ENCODE peak calls at places on chromosome X, in five cellular contexts. One of them, this sample, is unnamed. For H3K27me3 and H3K36me3, the result is how much of the 10 kb centered on the place peaks cover.

GRCh38 chrX:3820170-3820569 is 106.7 kb upstream of the PRKX start:
- DNase-seq in left ventricle myocardium inferior: no peak
- DNase-seq in SK-N-SH: no peak
- DNase-seq in NT2/D1: no peak
- DNase-seq in endodermal cell: no peak
- DNase-seq in this sample: no peak

GRCh38 chrX:153438522-153438921 is 7.3 kb downstream of the TREX2 start:
- DNase-seq in left ventricle myocardium inferior: no peak
- DNase-seq in SK-N-SH: no peak
- DNase-seq in NT2/D1: peak
- DNase-seq in endodermal cell: no peak
- DNase-seq in this sample: peak

GRCh38 chrX:7132335-7133035 is 15.0 kb upstream of the STS start:
- DNase-seq in left ventricle myocardium inferior: no peak
- DNase-seq in SK-N-SH: no peak
- DNase-seq in NT2/D1: peak
- DNase-seq in endodermal cell: peak
- DNase-seq in this sample: peak

GRCh38 chrX:78182881-78183280 is 43.4 kb upstream of the TAF9B start:
- DNase-seq in left ventricle myocardium inferior: no peak
- DNase-seq in SK-N-SH: no peak
- DNase-seq in NT2/D1: peak
- DNase-seq in endodermal cell: no peak
- DNase-seq in this sample: no peak

GRCh38 chrX:67917412-67918010 is 373.7 kb downstream of the AR start:
- DNase-seq in left ventricle myocardium inferior: no peak
- DNase-seq in SK-N-SH: no peak
- DNase-seq in NT2/D1: no peak
- DNase-seq in endodermal cell: no peak
- DNase-seq in this sample: no peak

GRCh38 chrX:138939038-138939437 is 227.5 kb upstream of the FGF13 start:
- DNase-seq in left ventricle myocardium inferior: no peak
- DNase-seq in SK-N-SH: no peak
- DNase-seq in NT2/D1: no peak
- DNase-seq in endodermal cell: no peak
- DNase-seq in this sample: no peak

GRCh38 chrX:55996649-55997048 is 235.5 kb upstream of the KLF8 start:
- DNase-seq in left ventricle myocardium inferior: no peak
- DNase-seq in SK-N-SH: no peak
- DNase-seq in NT2/D1: no peak
- DNase-seq in endodermal cell: no peak
- DNase-seq in this sample: no peak

GRCh38 chrX:54560411-54560810 is 30.4 kb downstream of the GNL3L start:
- DNase-seq in left ventricle myocardium inferior: no peak
- DNase-seq in SK-N-SH: no peak
- DNase-seq in NT2/D1: no peak
- DNase-seq in endodermal cell: no peak
- DNase-seq in this sample: no peak

GRCh38 chrX:21734175-21734574 is 23.7 kb downstream of the SMPX start:
- DNase-seq in left ventricle myocardium inferior: no peak
- DNase-seq in SK-N-SH: no peak
- DNase-seq in NT2/D1: no peak
- DNase-seq in endodermal cell: peak
- DNase-seq in this sample: no peak

GRCh38 chrX:30643313-30643821 is 9.9 kb upstream of the GK start:
- DNase-seq in left ventricle myocardium inferior: no peak
- DNase-seq in SK-N-SH: no peak
- DNase-seq in NT2/D1: no peak
- DNase-seq in endodermal cell: no peak
- DNase-seq in this sample: no peak

GRCh38 chrX:12360389-12360788 is 222.1 kb downstream of the FRMPD4 start:
- DNase-seq in left ventricle myocardium inferior: no peak
- DNase-seq in SK-N-SH: no peak
- DNase-seq in NT2/D1: no peak
- DNase-seq in endodermal cell: no peak
- DNase-seq in this sample: no peak

GRCh38 chrX:70172964-70173363 is 4.3 kb upstream of the DGAT2L6 start:
- DNase-seq in left ventricle myocardium inferior: no peak
- DNase-seq in SK-N-SH: no peak
- DNase-seq in NT2/D1: no peak
- DNase-seq in endodermal cell: peak
- DNase-seq in this sample: no peak
- H3K27me3 ChIP-seq in left ventricle myocardium inferior: under half
- H3K27me3 ChIP-seq in SK-N-SH: under half
- H3K27me3 ChIP-seq in NT2/D1: under half
- H3K27me3 ChIP-seq in endodermal cell: under half
- H3K27me3 ChIP-seq in this sample: under half

GRCh38 chrX:13470680-13470967 is 98.8 kb upstream of the EGFL6 start:
- DNase-seq in left ventricle myocardium inferior: no peak
- DNase-seq in SK-N-SH: no peak
- DNase-seq in NT2/D1: no peak
- DNase-seq in endodermal cell: no peak
- DNase-seq in this sample: peak

GRCh38 chrX:13473666-13474516 is 95.5 kb upstream of the EGFL6 start:
- DNase-seq in left ventricle myocardium inferior: no peak
- DNase-seq in SK-N-SH: no peak
- DNase-seq in NT2/D1: no peak
- DNase-seq in endodermal cell: no peak
- DNase-seq in this sample: no peak

GRCh38 chrX:13469963-13470679 is 99.3 kb upstream of the EGFL6 start:
- DNase-seq in left ventricle myocardium inferior: no peak
- DNase-seq in SK-N-SH: no peak
- DNase-seq in NT2/D1: no peak
- DNase-seq in endodermal cell: no peak
- DNase-seq in this sample: no peak

GRCh38 chrX:13471269-13471668 is 98.1 kb upstream of the EGFL6 start:
- DNase-seq in left ventricle myocardium inferior: no peak
- DNase-seq in SK-N-SH: no peak
- DNase-seq in NT2/D1: no peak
- DNase-seq in endodermal cell: peak
- DNase-seq in this sample: no peak

GRCh38 chrX:13472975-13473665 is 96.3 kb upstream of the EGFL6 start:
- DNase-seq in left ventricle myocardium inferior: no peak
- DNase-seq in SK-N-SH: no peak
- DNase-seq in NT2/D1: no peak
- DNase-seq in endodermal cell: no peak
- DNase-seq in this sample: no peak
- H3K4me3 ChIP-seq in left ventricle myocardium inferior: no peak
- H3K4me3 ChIP-seq in SK-N-SH: no peak
- H3K4me3 ChIP-seq in NT2/D1: no peak
- H3K4me3 ChIP-seq in endodermal cell: no peak
- H3K4me3 ChIP-seq in this sample: no peak

GRCh38 chrX:19698691-19699090 is 183.4 kb upstream of the MAP3K15 start:
- DNase-seq in left ventricle myocardium inferior: no peak
- DNase-seq in SK-N-SH: no peak
- DNase-seq in NT2/D1: no peak
- DNase-seq in endodermal cell: no peak
- DNase-seq in this sample: no peak

GRCh38 chrX:19698125-19698524 is 182.8 kb upstream of the MAP3K15 start:
- DNase-seq in left ventricle myocardium inferior: peak
- DNase-seq in SK-N-SH: no peak
- DNase-seq in NT2/D1: no peak
- DNase-seq in endodermal cell: no peak
- DNase-seq in this sample: no peak

GRCh38 chrX:19699151-19699550 is 183.8 kb upstream of the MAP3K15 start:
- DNase-seq in left ventricle myocardium inferior: no peak
- DNase-seq in SK-N-SH: no peak
- DNase-seq in NT2/D1: no peak
- DNase-seq in endodermal cell: no peak
- DNase-seq in this sample: peak

GRCh38 chrX:19697416-19697815 is 182.1 kb upstream of the MAP3K15 start:
- DNase-seq in left ventricle myocardium inferior: no peak
- DNase-seq in SK-N-SH: no peak
- DNase-seq in NT2/D1: no peak
- DNase-seq in endodermal cell: no peak
- DNase-seq in this sample: no peak

DNA sequence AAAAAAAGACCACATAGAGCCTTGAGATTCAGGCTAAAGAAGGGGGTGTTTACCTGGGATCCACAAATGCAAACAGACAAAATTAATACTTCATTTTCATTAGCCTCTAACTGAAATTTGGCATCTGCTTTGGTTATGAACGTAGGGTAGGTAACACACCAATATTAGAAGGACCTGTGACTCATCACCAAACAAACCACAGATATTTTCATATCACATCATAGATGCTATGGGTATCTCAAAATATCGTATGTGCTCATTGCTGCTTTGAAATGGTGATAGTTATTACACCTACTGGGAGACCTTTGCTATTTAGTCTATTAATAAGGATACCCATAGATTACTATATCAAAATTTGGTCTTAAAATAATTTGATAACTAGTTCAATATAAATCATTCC is 180.6 kb upstream of the MAP3K15 start:
- DNase-seq in left ventricle myocardium inferior: no peak
- DNase-seq in SK-N-SH: no peak
- DNase-seq in NT2/D1: no peak
- DNase-seq in endodermal cell: no peak
- DNase-seq in this sample: no peak
- H3K36me3 ChIP-seq in left ventricle myocardium inferior: under half
- H3K36me3 ChIP-seq in SK-N-SH: under half
- H3K36me3 ChIP-seq in NT2/D1: under half
- H3K36me3 ChIP-seq in endodermal cell: under half
- H3K36me3 ChIP-seq in this sample: under half

GRCh38 chrX:132034648-132035047 is 11.5 kb downstream of the STK26 start:
- DNase-seq in left ventricle myocardium inferior: no peak
- DNase-seq in SK-N-SH: no peak
- DNase-seq in NT2/D1: no peak
- DNase-seq in endodermal cell: no peak
- DNase-seq in this sample: no peak

GRCh38 chrX:132040066-132040465 is 17.0 kb downstream of the STK26 start:
- DNase-seq in left ventricle myocardium inferior: no peak
- DNase-seq in SK-N-SH: no peak
- DNase-seq in NT2/D1: no peak
- DNase-seq in endodermal cell: no peak
- DNase-seq in this sample: peak

GRCh38 chrX:132033166-132033565 is 10.1 kb downstream of the STK26 start:
- DNase-seq in left ventricle myocardium inferior: no peak
- DNase-seq in SK-N-SH: no peak
- DNase-seq in NT2/D1: no peak
- DNase-seq in endodermal cell: no peak
- DNase-seq in this sample: no peak

GRCh38 chrX:132041016-132041415 is 17.9 kb downstream of the STK26 start:
- DNase-seq in left ventricle myocardium inferior: no peak
- DNase-seq in SK-N-SH: no peak
- DNase-seq in NT2/D1: no peak
- DNase-seq in endodermal cell: no peak
- DNase-seq in this sample: peak

DNA sequence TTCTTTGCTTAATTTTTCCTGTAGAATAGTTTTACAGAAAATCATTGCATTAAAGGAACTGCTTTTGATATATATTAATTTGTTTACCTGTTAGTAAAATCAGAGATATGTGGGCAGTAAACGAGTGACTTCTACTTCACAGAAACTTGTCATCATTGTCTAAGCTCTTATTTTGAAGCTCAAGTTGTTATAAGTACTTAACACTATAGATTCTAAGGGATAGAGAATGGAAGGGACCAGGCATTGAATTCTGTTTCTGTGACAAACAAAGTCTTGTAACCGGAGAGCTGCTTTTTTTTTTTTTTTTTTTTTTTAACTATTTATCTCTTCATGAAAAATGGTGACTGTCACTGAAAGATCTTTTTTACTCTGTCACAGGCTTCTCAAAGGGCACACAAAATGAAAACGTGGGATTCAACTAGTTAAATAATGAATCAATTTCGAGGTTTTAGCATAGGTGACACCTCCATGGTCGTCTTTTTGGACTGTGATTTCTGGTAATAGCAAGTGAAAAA is 14.4 kb downstream of the STK26 start:
- DNase-seq in left ventricle myocardium inferior: no peak
- DNase-seq in SK-N-SH: no peak
- DNase-seq in NT2/D1: no peak
- DNase-seq in endodermal cell: no peak
- DNase-seq in this sample: peak
- H3K27me3 ChIP-seq in left ventricle myocardium inferior: under half
- H3K27me3 ChIP-seq in SK-N-SH: under half
- H3K27me3 ChIP-seq in NT2/D1: under half
- H3K27me3 ChIP-seq in endodermal cell: under half
- H3K27me3 ChIP-seq in this sample: under half

GRCh38 chrX:23332101-23332887 is 2.4 kb upstream of the PTCHD1 start:
- DNase-seq in left ventricle myocardium inferior: no peak
- DNase-seq in SK-N-SH: peak
- DNase-seq in NT2/D1: no peak
- DNase-seq in endodermal cell: peak
- DNase-seq in this sample: no peak
- H3K4me3 ChIP-seq in left ventricle myocardium inferior: peak
- H3K4me3 ChIP-seq in SK-N-SH: no peak
- H3K4me3 ChIP-seq in NT2/D1: peak
- H3K4me3 ChIP-seq in endodermal cell: peak
- H3K4me3 ChIP-seq in this sample: no peak

DNA sequence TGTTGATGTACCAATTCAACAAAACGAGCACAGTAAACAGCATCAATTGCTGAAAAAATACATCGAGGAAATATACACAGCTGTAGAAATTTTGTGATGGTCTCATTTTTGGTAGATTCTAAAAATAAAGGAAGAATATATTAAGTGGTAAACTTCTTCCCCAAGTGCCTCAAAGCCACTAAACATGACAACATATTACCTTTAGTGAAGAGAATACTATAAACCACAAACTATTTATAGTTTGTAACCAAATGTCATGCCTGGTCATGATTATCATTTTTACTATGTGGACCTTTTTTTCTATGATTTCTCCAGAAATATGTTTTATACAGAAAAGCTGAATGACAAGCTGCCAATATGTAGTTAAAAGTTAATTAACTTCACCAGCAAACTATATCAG is 106.9 kb downstream of the THOC2 start:
- DNase-seq in left ventricle myocardium inferior: no peak
- DNase-seq in SK-N-SH: no peak
- DNase-seq in NT2/D1: no peak
- DNase-seq in endodermal cell: no peak
- DNase-seq in this sample: no peak
- H3K36me3 ChIP-seq in left ventricle myocardium inferior: half or more
- H3K36me3 ChIP-seq in SK-N-SH: under half
- H3K36me3 ChIP-seq in NT2/D1: under half
- H3K36me3 ChIP-seq in endodermal cell: half or more
- H3K36me3 ChIP-seq in this sample: half or more

DNA sequence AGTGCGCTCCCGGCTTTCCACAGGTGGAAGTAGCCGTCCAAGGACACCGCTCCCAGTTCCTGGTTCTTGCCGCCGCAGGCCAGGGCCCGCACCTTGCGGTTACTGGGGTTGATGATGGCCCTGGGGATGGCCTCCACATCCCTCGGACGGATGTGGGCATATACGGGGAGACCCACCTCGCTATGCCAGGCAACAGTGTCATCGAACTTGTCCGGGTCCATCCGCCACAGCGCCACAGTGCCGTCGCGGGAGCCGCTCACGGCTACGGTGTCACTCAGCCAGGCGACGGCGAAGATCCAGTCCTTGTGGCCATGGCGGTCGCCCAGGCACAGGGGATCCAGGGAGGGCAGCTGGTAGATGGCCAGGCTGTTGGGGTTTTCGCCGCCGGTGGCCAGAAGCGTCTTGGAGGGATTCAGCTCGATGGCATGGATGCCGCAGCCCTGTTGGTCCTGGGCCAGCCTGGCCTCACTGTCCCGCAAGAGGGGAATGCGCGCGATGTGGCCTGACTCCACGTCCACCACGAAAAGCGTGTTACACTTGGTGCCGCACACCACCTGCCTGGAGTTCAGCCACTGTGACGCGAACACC is 795 bp downstream of the DCAF12L1 start:
- DNase-seq in left ventricle myocardium inferior: no peak
- DNase-seq in SK-N-SH: no peak
- DNase-seq in NT2/D1: no peak
- DNase-seq in endodermal cell: no peak
- DNase-seq in this sample: no peak
- H3K27me3 ChIP-seq in left ventricle myocardium inferior: under half
- H3K27me3 ChIP-seq in SK-N-SH: under half
- H3K27me3 ChIP-seq in NT2/D1: under half
- H3K27me3 ChIP-seq in endodermal cell: under half
- H3K27me3 ChIP-seq in this sample: under half

This sample was measured in HAP-1.